ENCODE peak calls at places on chromosomes 12 and 14, in ten cellular contexts. N, P, R, B, V, Y, L, Z, O and H are unnamed samples.

GRCh38 chr14:89399594-89400068 is 17.4 kb downstream of the FOXN3 start:
- DNase-seq in O (no peak), L (no peak), R (peak; percentile 88), N (peak; percentile 94), B (no peak), Y (no peak), V (no peak), P (peak; percentile 58), Z (peak; percentile 79), H (peak; percentile 39)

GRCh38 chr12:92987362-92987761 is 58.3 kb upstream of the EEA1 start:
- DNase-seq in N (peak; percentile 77), P (peak; percentile 66), R (peak; percentile 82), V (no peak), L (no peak), B (no peak), Y (peak; percentile 23), O (no peak), Z (no peak), H (peak; percentile 14)

GRCh38 chr12:116818341-116818856 is 62.8 kb downstream of the HRK start:
- DNase-seq in O (no peak), P (no peak), N (no peak), L (no peak), Z (no peak), Y (peak; percentile 6), R (no peak), V (no peak), B (peak; percentile 25), H (no peak)

GRCh38 chr12:122527478-122527944 is 462 bp downstream of the KNTC1 start:
- DNase-seq in Y (peak; percentile 34), L (no peak), N (no peak), P (no peak), R (no peak), V (peak; percentile 9), O (no peak), B (peak; percentile 59), Z (no peak), H (no peak)

GRCh38 chr12:131282292-131283080 is 328.8 kb downstream of the ADGRD1 start:
- DNase-seq in V (no peak), N (no peak), O (no peak), P (no peak), R (no peak), B (no peak), Z (no peak), Y (no peak), L (no peak), H (no peak)

GRCh38 chr14:86852530-86852929 is 1140.5 kb downstream of the GALC start:
- DNase-seq in Z (no peak), B (no peak), Y (no peak), R (no peak), V (no peak), O (no peak), P (peak; percentile 42), L (no peak), N (no peak), H (no peak)

GRCh38 chr12:131829795-131830334 is 1.7 kb downstream of the MMP17 start:
- DNase-seq in B (no peak), N (no peak), Y (peak; percentile 4), Z (no peak), L (no peak), O (no peak), V (no peak), R (no peak), P (no peak), H (no peak)

GRCh38 chr12:115752913-115753726 is 524.4 kb downstream of the MED13L start:
- DNase-seq in B (no peak), O (no peak), L (no peak), Y (peak; percentile 2), V (no peak), P (peak; percentile 58), Z (no peak), R (peak; percentile 74), N (peak; percentile 32), H (peak; percentile 50)

GRCh38 chr14:68628605-68629310 is 164.1 kb downstream of the ZFP36L1 start:
- DNase-seq in B (peak; percentile 41), O (no peak), V (no peak), R (no peak), Z (peak; percentile 41), N (no peak), Y (peak; percentile 25), L (no peak), P (no peak), H (no peak)

GRCh38 chr14:105144231-105144665 is 24.3 kb downstream of the JAG2 start:
- DNase-seq in V (no peak), Z (no peak), N (no peak), L (no peak), R (no peak), P (no peak), B (no peak), O (no peak), Y (no peak), H (no peak)

GRCh38 chr12:122327494-122328385 is 61.4 kb upstream of the VPS33A start:
- DNase-seq in N (no peak), Z (no peak), R (no peak), B (no peak), V (no peak), L (no peak), O (no peak), P (no peak), Y (no peak), H (no peak)

GRCh38 chr14:91059576-91060471 is 617 bp downstream of the RPS6KA5 start:
- DNase-seq in Y (peak; percentile 70), P (peak; percentile 20), O (peak; percentile 55), L (peak; percentile 48), B (peak; percentile 79), N (peak; percentile 83), Z (no peak), V (peak; percentile 44), R (no peak), H (peak; percentile 74)

GRCh38 chr12:6536894-6537579 is 2.7 kb downstream of the GAPDH start:
- DNase-seq in B (no peak), R (no peak), V (no peak), N (no peak), Y (no peak), Z (no peak), L (no peak), P (no peak), O (no peak), H (no peak)

GRCh38 chr12:25585021-25585523 is 32.0 kb upstream of the LMNTD1 start:
- DNase-seq in R (peak; percentile 80), P (peak; percentile 13), Z (no peak), Y (no peak), L (no peak), N (no peak), V (no peak), O (no peak), B (no peak), H (no peak)

GRCh38 chr14:104387000-104387384 is 192.6 kb upstream of the C14orf180 start:
- DNase-seq in O (no peak), R (no peak), N (peak; percentile 77), B (no peak), V (no peak), Y (no peak), P (no peak), L (no peak), Z (no peak), H (no peak)